ENCODE peak calls at places on chromosomes 16 and 17, in five cellular contexts. Y is cardiac muscle cell, K is Calu3, B is HFFc6, O is heart right ventricle. Q is an unnamed sample.

GRCh38 chr17:63019138-63019873 is 53.3 kb downstream of the TANC2 start:
- DNase-seq in Y (no peak), K (no peak), B (no peak), O (no peak), Q (no peak)

GRCh38 chr17:19933221-19933620 is 44.4 kb downstream of the AKAP10 start:
- DNase-seq in Y (no peak), K (no peak), B (no peak), O (no peak), Q (no peak)

GRCh38 chr16:11585460-11586374 is 1.0 kb downstream of the LITAF start:
- DNase-seq in Y (no peak), K (peak; percentile 42), B (no peak), O (peak; percentile 33), Q (no peak)

GRCh38 chr16:21986692-21987246 is 14.1 kb downstream of the PDZD9 start:
- DNase-seq in Y (no peak), K (no peak), B (no peak), O (no peak), Q (no peak)

GRCh38 chr16:81784042-81784785 is 5.1 kb downstream of the PLCG2 start:
- DNase-seq in Y (peak; percentile 40), K (no peak), B (no peak), O (no peak), Q (no peak)

GRCh38 chr17:624341-624860 is 90.2 kb downstream of the VPS53 start:
- DNase-seq in Y (no peak), K (no peak), B (no peak), O (no peak), Q (no peak)

GRCh38 chr16:26672206-26672605 is 394.5 kb upstream of the C16orf82 start:
- DNase-seq in Y (no peak), K (no peak), B (no peak), O (no peak), Q (no peak)

GRCh38 chr16:24070851-24071250 is 185.3 kb upstream of the CACNG3 start:
- DNase-seq in Y (peak; percentile 64), K (peak; percentile 44), B (no peak), O (peak; percentile 6), Q (peak; percentile 21)

GRCh38 chr17:4007346-4008081 is 43.3 kb upstream of the ATP2A3 start:
- DNase-seq in Y (peak; percentile 30), K (no peak), B (no peak), O (no peak), Q (no peak)

GRCh38 chr17:38738686-38739085 is 8.5 kb downstream of the CISD3 start:
- DNase-seq in Y (no peak), K (no peak), B (no peak), O (no peak), Q (no peak)

GRCh38 chr16:71311553-71312158 is 22.5 kb upstream of the CMTR2 start:
- DNase-seq in Y (peak; percentile 78), K (peak; percentile 32), B (no peak), O (no peak), Q (peak; percentile 30)

GRCh38 chr17:15038656-15039055 is 226.5 kb downstream of the PMP22 start:
- DNase-seq in Y (no peak), K (no peak), B (peak; percentile 71), O (no peak), Q (no peak)

GRCh38 chr17:5560361-5560988 is 23.8 kb downstream of the NLRP1 start:
- DNase-seq in Y (no peak), K (no peak), B (no peak), O (no peak), Q (no peak)

GRCh38 chr17:28720247-28720996 is 637 bp downstream of the RPL23A start:
- DNase-seq in Y (no peak), K (no peak), B (no peak), O (no peak), Q (no peak)
- TF ChIP-seq CTCF in Y (peak; percentile 12), K (no peak), B (peak; percentile 62), O (no peak), Q (peak; percentile 24)

GRCh38 chr17:18257747-18258355 is 687 bp downstream of the FLII start:
- DNase-seq in Y (peak; percentile 87), K (peak; percentile 66), B (peak; percentile 78), O (peak; percentile 72), Q (peak; percentile 41)
- TF ChIP-seq CTCF in Y (peak; percentile 15), K (no peak), B (peak; percentile 32), O (no peak), Q (no peak)

DNA sequence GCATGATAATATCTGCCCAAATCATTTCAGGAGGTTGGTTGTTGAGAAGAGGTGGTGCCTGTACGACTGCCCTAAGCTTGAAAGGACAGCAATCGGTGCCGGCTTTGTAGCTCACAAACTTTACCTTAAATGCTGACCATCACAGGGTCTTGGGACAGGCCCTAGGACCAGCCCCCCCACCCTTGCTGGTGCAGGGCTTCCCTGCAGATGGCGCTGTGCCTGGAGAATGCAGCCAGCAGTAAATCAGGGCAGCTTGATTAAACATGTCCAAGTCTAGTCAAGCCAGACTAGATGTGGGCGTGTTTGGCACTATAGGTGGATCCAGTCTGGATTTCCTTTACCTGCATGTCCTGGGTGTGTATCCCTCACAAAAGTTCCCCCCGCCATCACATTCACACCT is 135.5 kb upstream of the CRHR1 start:
- DNase-seq in Y (no peak), K (peak; percentile 21), B (no peak), O (no peak), Q (no peak)
- TF ChIP-seq CTCF in Y (no peak), K (peak; percentile 28), B (peak; percentile 41), O (no peak), Q (no peak)

GRCh38 chr16:1174477-1175357 is 21.8 kb downstream of the CACNA1H start:
- DNase-seq in Y (no peak), K (peak; percentile 59), B (peak; percentile 8), O (no peak), Q (no peak)
- TF ChIP-seq CTCF in Y (no peak), K (no peak), B (no peak), O (no peak), Q (no peak)

GRCh38 chr16:85391175-85391707 is 221.9 kb upstream of the GSE1 start:
- DNase-seq in Y (no peak), K (no peak), B (no peak), O (no peak), Q (no peak)

GRCh38 chr16:85393674-85394510 is 219.2 kb upstream of the GSE1 start:
- DNase-seq in Y (peak; percentile 79), K (peak; percentile 86), B (peak; percentile 17), O (peak; percentile 64), Q (peak; percentile 81)

GRCh38 chr16:85390511-85391174 is 222.5 kb upstream of the GSE1 start:
- DNase-seq in Y (no peak), K (peak; percentile 64), B (peak; percentile 92), O (peak; percentile 55), Q (no peak)

GRCh38 chr16:85392756-85393673 is 220.1 kb upstream of the GSE1 start:
- DNase-seq in Y (no peak), K (no peak), B (no peak), O (no peak), Q (no peak)

DNA sequence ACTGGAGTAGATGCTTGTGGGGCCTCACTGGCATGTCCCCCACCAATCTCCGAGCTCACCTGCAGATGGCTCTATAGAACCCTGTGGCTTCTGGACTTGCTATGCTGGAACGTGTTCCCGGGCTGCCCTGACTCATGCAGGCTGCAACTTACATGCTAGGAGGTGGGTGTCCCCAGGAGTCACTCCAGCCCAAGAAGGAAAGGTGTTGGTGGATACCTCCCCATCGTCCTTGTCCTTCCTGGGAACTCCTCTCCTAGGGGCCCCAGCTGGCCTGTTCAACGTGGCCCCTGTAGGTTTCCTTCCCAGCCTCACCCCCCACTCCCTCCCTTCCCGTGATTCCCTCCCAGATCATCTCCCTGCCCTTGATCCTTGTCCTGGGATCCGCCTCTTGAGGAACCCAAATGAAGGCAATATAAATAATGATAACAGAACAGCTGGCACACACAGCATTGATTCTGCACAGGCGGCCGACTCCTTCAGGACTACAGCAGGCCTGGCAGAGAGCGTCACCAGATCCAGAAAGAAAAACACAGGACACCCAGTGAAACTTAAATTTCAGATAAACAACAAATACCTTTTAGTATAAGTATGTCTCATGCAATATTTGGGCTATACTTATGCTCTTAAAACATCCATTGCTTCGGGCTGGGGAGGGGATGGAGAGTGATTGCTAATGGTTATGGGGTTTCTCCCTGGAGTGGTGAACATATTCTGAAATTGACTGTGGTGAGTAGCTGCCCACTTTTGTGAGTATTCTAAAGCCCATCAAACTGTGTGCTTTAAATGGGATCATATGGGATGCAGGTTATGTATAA is 221.1 kb upstream of the GSE1 start:
- DNase-seq in Y (no peak), K (no peak), B (peak; percentile 0), O (no peak), Q (no peak)
- TF ChIP-seq CTCF in Y (no peak), K (no peak), B (no peak), O (no peak), Q (no peak)

GRCh38 chr17:40538936-40539705 is 26.2 kb downstream of the CCR7 start:
- DNase-seq in Y (no peak), K (no peak), B (no peak), O (no peak), Q (no peak)
- TF ChIP-seq CTCF in Y (no peak), K (no peak), B (no peak), O (no peak), Q (no peak)

DNA sequence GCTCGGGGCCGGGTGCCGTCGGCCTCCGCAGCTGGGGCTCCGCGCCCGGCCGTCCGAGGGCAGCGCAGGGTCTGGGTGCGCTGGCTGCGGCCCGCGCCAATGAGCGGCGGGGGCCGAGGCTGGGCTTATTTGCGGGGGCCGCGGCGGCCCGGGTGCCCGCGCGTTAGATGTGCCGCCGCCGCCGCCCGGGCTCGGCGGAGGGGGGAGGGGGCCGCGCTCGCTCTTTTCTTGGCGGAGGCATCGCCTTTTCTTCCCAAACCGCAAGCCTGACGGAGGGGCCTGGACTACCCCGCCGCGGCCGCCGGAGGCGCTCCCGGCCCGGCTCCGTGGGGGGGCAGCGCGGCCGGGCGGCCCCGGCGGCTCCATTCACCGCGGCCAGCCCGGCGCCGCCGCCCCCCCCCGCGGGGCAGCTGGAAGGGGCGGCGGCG is at the start of gene NOTUM:
- DNase-seq in Y (peak; percentile 52), K (no peak), B (no peak), O (no peak), Q (no peak)
- TF ChIP-seq CTCF in Y (peak; percentile 24), K (no peak), B (peak; percentile 18), O (no peak), Q (peak; percentile 45)